ENCODE peak calls at places on chromosome 10, in ten cellular contexts. L is GF-D8; U is activated T-cell treated with anti-CD3 and anti-CD28 coated beads for 1 hour; N is HT1080; E is NCI-H82; F is EL; B is astrocyte of the spinal cord; R is activated CD4-positive, CD25-positive, alpha-beta regulatory T cell treated with anti-CD3 and anti-CD28 coated beads, Interleukin-2, amount 50 U/mL, for 72 hours; V is H54; H is activated CD4-positive, alpha-beta T cell treated with anti-CD3 and anti-CD28 coated beads, Interleukin-2, amount 50 U/mL, for 24 hours. D is an unnamed sample.

GRCh38 chr10:76429642-76430041 is 998.2 kb downstream of the LRMDA start:
- DNase-seq in B (peak; percentile 22), V (no peak), F (no peak), L (no peak), U (no peak), E (no peak), R (no peak), N (no peak), H (no peak), D (no peak)

GRCh38 chr10:36366843-36367242 is 724.7 kb upstream of the FZD8 start:
- DNase-seq in L (no peak), B (peak; percentile 5), V (no peak), F (no peak), H (no peak), N (peak; percentile 6), U (no peak), E (peak; percentile 67), R (no peak), D (no peak)

GRCh38 chr10:61850376-61850775 is 51.1 kb upstream of the ARID5B start:
- DNase-seq in H (no peak), E (no peak), L (no peak), N (no peak), V (no peak), B (no peak), F (no peak), U (no peak), R (no peak), D (no peak)

GRCh38 chr10:128103229-128103714 is 23.0 kb downstream of the MKI67 start:
- DNase-seq in N (no peak), F (no peak), H (no peak), U (no peak), B (no peak), V (no peak), E (no peak), L (no peak), R (no peak), D (no peak)

GRCh38 chr10:62924344-62924748 is 108.2 kb upstream of the EGR2 start:
- DNase-seq in H (no peak), L (no peak), F (no peak), N (no peak), R (no peak), B (no peak), E (peak; percentile 21), V (no peak), U (no peak), D (no peak)

GRCh38 chr10:101130984-101131961 is at the start of gene TLX1:
- DNase-seq in E (peak; percentile 85), B (no peak), H (no peak), N (no peak), U (no peak), V (no peak), L (no peak), F (no peak), R (no peak), D (no peak)

GRCh38 chr10:130407052-130407451 is 270.9 kb downstream of the GLRX3 start:
- DNase-seq in U (no peak), V (no peak), L (no peak), E (no peak), H (no peak), B (no peak), F (no peak), N (no peak), R (no peak), D (no peak)

GRCh38 chr10:43256531-43257209 is 10.2 kb downstream of the RASGEF1A start:
- DNase-seq in U (no peak), L (no peak), E (no peak), B (no peak), H (no peak), R (no peak), F (no peak), N (no peak), V (no peak), D (no peak)

GRCh38 chr10:117518246-117518645 is 24.3 kb upstream of the EMX2 start:
- DNase-seq in R (no peak), B (no peak), E (no peak), L (no peak), V (no peak), H (no peak), N (no peak), U (no peak), F (no peak), D (no peak)

GRCh38 chr10:6089334-6090219 is 743 bp downstream of the RBM17 start:
- DNase-seq in N (no peak), R (no peak), E (peak; percentile 37), F (peak; percentile 46), U (no peak), B (no peak), H (no peak), V (peak; percentile 5), L (peak; percentile 5), D (peak; percentile 46)